ENCODE peak calls at places on chromosomes 3 and 15, in four cellular contexts. T is endothelial cell, R is nephron progenitor cell, M is GM13977. C is an unnamed sample.

GRCh38 chr15:93239591-93239990 is 150.6 kb upstream of the RGMA start:
- DNase-seq in T (no peak), M (no peak), R (no peak), C (no peak)

GRCh38 chr3:45124379-45124778 is 21.8 kb downstream of the CDCP1 start:
- DNase-seq in M (no peak), T (no peak), R (no peak), C (no peak)

GRCh38 chr3:143199998-143200909 is 80.7 kb downstream of the CHST2 start:
- DNase-seq in T (no peak), M (no peak), R (no peak), C (no peak)

GRCh38 chr3:150292891-150293290 is 115.2 kb upstream of the TSC22D2 start:
- DNase-seq in M (no peak), T (no peak), R (no peak), C (no peak)

GRCh38 chr3:143465638-143466037 is 346.1 kb downstream of the CHST2 start:
- DNase-seq in T (no peak), M (no peak), R (no peak), C (no peak)

GRCh38 chr3:113535898-113536297 is 3.5 kb downstream of the SIDT1 start:
- DNase-seq in M (no peak), R (no peak), T (no peak), C (no peak)

GRCh38 chr3:150255416-150255815 is 152.7 kb upstream of the TSC22D2 start:
- DNase-seq in M (no peak), T (no peak), R (no peak), C (no peak)

GRCh38 chr3:11150256-11150655 is 4.0 kb upstream of the HRH1 start:
- DNase-seq in M (no peak), R (no peak), T (no peak), C (no peak)

GRCh38 chr15:41894791-41895463 is 1.1 kb upstream of the SPTBN5 start:
- DNase-seq in T (no peak), M (peak), R (no peak), C (no peak)

GRCh38 chr3:124818398-124819150 is 68.6 kb downstream of the ITGB5 start:
- DNase-seq in R (no peak), T (no peak), M (no peak), C (no peak)

GRCh38 chr3:58009026-58009748 is 965 bp downstream of the FLNB start:
- DNase-seq in R (peak), M (peak), T (no peak), C (no peak)

GRCh38 chr3:8197384-8197783 is 304.2 kb upstream of the LMCD1 start:
- DNase-seq in T (no peak), M (no peak), R (no peak), C (no peak)

GRCh38 chr3:102979682-102980378 is 545.0 kb downstream of the ZPLD1 start:
- DNase-seq in T (no peak), M (no peak), R (no peak), C (no peak)

GRCh38 chr3:161096771-161097367 is 8.3 kb downstream of the B3GALNT1 start:
- DNase-seq in R (no peak), M (no peak), T (peak), C (no peak)

GRCh38 chr3:156150434-156151066 is 30.2 kb downstream of the KCNAB1 start:
- DNase-seq in M (peak), T (peak), R (peak), C (peak)

GRCh38 chr3:166263460-166263859 is 426.2 kb upstream of the BCHE start:
- DNase-seq in T (no peak), R (no peak), M (no peak), C (no peak)

GRCh38 chr3:69012836-69013255 is 638 bp downstream of the EOGT start:
- DNase-seq in R (peak), M (peak), T (peak), C (peak)

GRCh38 chr15:77096131-77096530 is 25.2 kb upstream of the TSPAN3 start:
- DNase-seq in T (no peak), M (no peak), R (no peak), C (no peak)

GRCh38 chr3:45145681-45146614 is at the start of gene CDCP1:
- DNase-seq in R (peak), T (no peak), M (peak), C (no peak)

GRCh38 chr15:29942548-29942947 is 120.3 kb upstream of the TJP1 start:
- DNase-seq in R (no peak), M (no peak), T (no peak), C (no peak)

GRCh38 chr15:29944925-29945324 is 122.7 kb upstream of the TJP1 start:
- DNase-seq in R (no peak), T (no peak), M (no peak), C (no peak)

GRCh38 chr15:29939404-29939803 is 117.1 kb upstream of the TJP1 start:
- DNase-seq in M (no peak), T (no peak), R (no peak), C (no peak)

GRCh38 chr15:29938701-29939340 is 116.6 kb upstream of the TJP1 start:
- DNase-seq in M (no peak), R (no peak), T (peak), C (no peak)

GRCh38 chr15:29942144-29942543 is 119.9 kb upstream of the TJP1 start:
- DNase-seq in R (no peak), T (peak), M (no peak), C (no peak)
- TF ChIP-seq CTCF in R (no peak), T (peak), M (no peak), C (peak)

GRCh38 chr3:88180398-88180999 is 30.7 kb downstream of the C3orf38 start:
- DNase-seq in R (no peak), T (no peak), M (peak), C (no peak)
- TF ChIP-seq CTCF in R (peak), T (no peak), M (peak), C (peak)

GRCh38 chr15:65785151-65785550 is 6.9 kb downstream of the DENND4A start:
- DNase-seq in M (no peak), R (no peak), T (no peak), C (no peak)

GRCh38 chr15:65789105-65789504 is 3.0 kb downstream of the DENND4A start:
- DNase-seq in M (no peak), T (no peak), R (no peak), C (no peak)

GRCh38 chr15:65789759-65790158 is 2.3 kb downstream of the DENND4A start:
- DNase-seq in M (no peak), T (no peak), R (no peak), C (no peak)

GRCh38 chr15:65783872-65784271 is 8.2 kb downstream of the DENND4A start:
- DNase-seq in R (no peak), M (no peak), T (no peak), C (no peak)

DNA sequence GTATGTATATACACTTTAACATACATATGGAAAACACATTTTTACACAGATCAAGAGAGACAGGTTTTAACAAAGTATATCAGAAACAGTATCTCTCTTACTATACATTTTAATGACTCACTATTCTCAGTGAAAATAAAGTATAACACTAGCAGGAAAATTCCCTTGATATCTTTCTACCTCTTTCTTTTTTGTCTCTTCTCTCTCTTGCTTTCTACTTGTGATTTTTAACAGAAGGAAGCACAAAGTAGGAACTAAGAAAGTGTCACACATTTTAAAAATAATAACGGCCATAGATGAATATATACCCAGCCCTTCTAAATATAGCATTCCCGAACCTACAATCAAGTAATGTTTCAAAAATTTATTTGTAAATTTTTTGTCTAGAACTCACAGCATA is 4.8 kb downstream of the DENND4A start:
- DNase-seq in M (no peak), R (no peak), T (no peak), C (no peak)
- TF ChIP-seq CTCF in M (no peak), R (no peak), T (no peak), C (no peak)

GRCh38 chr3:31813686-31814085 is 167.4 kb downstream of the OSBPL10 start:
- DNase-seq in T (no peak), R (no peak), M (no peak), C (no peak)

GRCh38 chr3:31813197-31813596 is 167.9 kb downstream of the OSBPL10 start:
- DNase-seq in M (no peak), R (no peak), T (no peak), C (no peak)

GRCh38 chr3:31817411-31817966 is 163.6 kb downstream of the OSBPL10 start:
- DNase-seq in M (no peak), T (no peak), R (no peak), C (no peak)

GRCh38 chr3:31815006-31815405 is 166.1 kb downstream of the OSBPL10 start:
- DNase-seq in T (no peak), M (no peak), R (no peak), C (no peak)

GRCh38 chr3:31815631-31816440 is 165.2 kb downstream of the OSBPL10 start:
- DNase-seq in T (no peak), M (no peak), R (no peak), C (no peak)
- TF ChIP-seq CTCF in T (no peak), M (no peak), R (no peak), C (no peak)

C was measured in neural crest cell.